ENCODE peak calls at places on chromosomes 7 and 10, in four cellular contexts. N, R, J and W are unnamed samples.

GRCh38 chr10:129711261-129711660 is 244.2 kb downstream of the MGMT start:
- DNase-seq in J (no peak), N (no peak), R (no peak), W (no peak)

GRCh38 chr7:151919595-151919994 is 36.7 kb upstream of the GALNTL5 start:
- DNase-seq in J (no peak), N (no peak), R (no peak), W (no peak)

GRCh38 chr7:50210706-50211115 is 93.8 kb upstream of the IKZF1 start:
- DNase-seq in J (no peak), N (no peak), R (no peak), W (no peak)

GRCh38 chr10:4998671-4999070 is 5.0 kb downstream of the AKR1C2 start:
- DNase-seq in J (no peak), N (no peak), R (no peak), W (no peak)

GRCh38 chr10:130770018-130770630 is 541.4 kb downstream of the TCERG1L start:
- DNase-seq in J (no peak), R (no peak), N (no peak), W (no peak)

GRCh38 chr10:50396491-50397311 is 145.4 kb upstream of the ASAH2 start:
- DNase-seq in J (no peak), R (no peak), N (peak), W (no peak)

GRCh38 chr10:79250259-79250658 is 97.0 kb upstream of the PPIF start:
- DNase-seq in N (no peak), J (no peak), R (peak), W (no peak)

GRCh38 chr10:34800624-34801023 is 14.5 kb downstream of the PARD3 start:
- DNase-seq in R (no peak), J (no peak), N (no peak), W (no peak)

GRCh38 chr7:77519672-77520071 is 17.4 kb upstream of the PTPN12 start:
- DNase-seq in J (no peak), R (no peak), N (no peak), W (no peak)

GRCh38 chr7:39978252-39978934 is 28.3 kb downstream of the CDK13 start:
- DNase-seq in J (no peak), N (no peak), R (no peak), W (no peak)

GRCh38 chr10:124622866-124623536 is 121.2 kb downstream of the FAM53B start:
- DNase-seq in R (no peak), J (no peak), N (no peak), W (no peak)

GRCh38 chr10:85641479-85641967 is 725.1 kb downstream of the GRID1 start:
- DNase-seq in R (no peak), N (peak), J (no peak), W (no peak)

GRCh38 chr10:43053825-43054224 is 23.0 kb upstream of the RET start:
- DNase-seq in J (no peak), N (no peak), R (no peak), W (no peak)

GRCh38 chr10:62402503-62402902 is 28.3 kb downstream of the ZNF365 start:
- DNase-seq in J (no peak), N (peak), R (no peak), W (no peak)

GRCh38 chr7:101094791-101095375 is 9.6 kb downstream of the TRIM56 start:
- DNase-seq in R (peak), J (no peak), N (peak), W (no peak)

GRCh38 chr7:45219130-45219529 is 61.5 kb downstream of the RAMP3 start:
- DNase-seq in J (no peak), R (no peak), N (no peak), W (no peak)

GRCh38 chr7:22726345-22726848 is 603 bp upstream of the IL6 start:
- DNase-seq in R (peak), J (peak), N (peak), W (peak)

GRCh38 chr7:13042605-13043236 is 355.3 kb downstream of the ARL4A start:
- DNase-seq in J (no peak), R (no peak), N (peak), W (no peak)

GRCh38 chr10:51063659-51064535 is 10.4 kb upstream of the PRKG1 start:
- DNase-seq in J (no peak), R (no peak), N (peak), W (no peak)

GRCh38 chr10:124641282-124642075 is 102.7 kb downstream of the FAM53B start:
- DNase-seq in R (no peak), J (no peak), N (peak), W (peak)

GRCh38 chr7:102874966-102875365 is 37.8 kb upstream of the LRRC17 start:
- DNase-seq in J (no peak), R (no peak), N (no peak), W (no peak)

GRCh38 chr7:47991741-47992311 is 12.4 kb upstream of the HUS1 start:
- DNase-seq in J (peak), N (peak), R (peak), W (peak)

GRCh38 chr10:86630079-86630478 is 24.3 kb upstream of the OPN4 start:
- DNase-seq in R (no peak), J (no peak), N (no peak), W (no peak)

GRCh38 chr10:130202984-130203617 is 66.9 kb downstream of the GLRX3 start:
- DNase-seq in J (no peak), N (no peak), R (no peak), W (no peak)

GRCh38 chr10:48449501-48450232 is 143.2 kb downstream of the MAPK8 start:
- DNase-seq in R (peak), J (no peak), N (no peak), W (no peak)

GRCh38 chr7:106891545-106892410 is 26.7 kb downstream of the PIK3CG start:
- DNase-seq in J (no peak), N (no peak), R (no peak), W (no peak)

GRCh38 chr10:73262105-73262730 is 9.8 kb upstream of the MRPS16 start:
- DNase-seq in J (no peak), R (no peak), N (peak), W (no peak)

GRCh38 chr10:127357265-127357664 is 160.9 kb upstream of the INSYN2A start:
- DNase-seq in R (no peak), N (no peak), J (no peak), W (no peak)

GRCh38 chr7:55086413-55087201 is 67.8 kb downstream of the EGFR start:
- DNase-seq in J (no peak), R (peak), N (peak), W (no peak)

GRCh38 chr7:1663857-1664651 is 6.0 kb upstream of the ELFN1 start:
- DNase-seq in N (no peak), R (no peak), J (no peak), W (no peak)